ENCODE peak calls at places on chromosomes 2 and 18, in eight cellular contexts. U, H, I, F, P, L, W and E are unnamed samples.

GRCh38 chr2:218255441-218255840 is 5.4 kb upstream of the GPBAR1 start:
- DNase-seq in U (no peak), H (no peak), I (peak; percentile 52), F (no peak), P (no peak), L (no peak), W (no peak), E (no peak)

GRCh38 chr2:30707304-30707903 is 99.8 kb downstream of the CAPN13 start:
- DNase-seq in U (no peak), H (peak; percentile 31), I (no peak), F (peak; percentile 29), P (no peak), L (no peak), W (no peak), E (no peak)

GRCh38 chr2:238104071-238104511 is 4.0 kb downstream of the ESPNL start:
- DNase-seq in U (no peak), H (no peak), I (no peak), F (peak; percentile 63), P (peak; percentile 69), L (no peak), W (no peak), E (no peak)

GRCh38 chr18:57432765-57433400 is 2.3 kb upstream of the ONECUT2 start:
- DNase-seq in U (no peak), H (no peak), I (no peak), F (no peak), P (no peak), L (no peak), W (no peak), E (no peak)

GRCh38 chr2:211437396-211437795 is 881.0 kb downstream of the CPS1 start:
- DNase-seq in U (no peak), H (no peak), I (no peak), F (no peak), P (no peak), L (no peak), W (no peak), E (no peak)

GRCh38 chr2:133362061-133362476 is 206.2 kb downstream of the NCKAP5 start:
- DNase-seq in U (peak; percentile 20), H (no peak), I (peak; percentile 84), F (no peak), P (no peak), L (peak; percentile 32), W (no peak), E (no peak)

GRCh38 chr2:211359353-211359752 is 803.0 kb downstream of the CPS1 start:
- DNase-seq in U (no peak), H (no peak), I (no peak), F (no peak), P (no peak), L (no peak), W (no peak), E (no peak)

GRCh38 chr2:241412144-241412543 is 56.1 kb downstream of the FARP2 start:
- DNase-seq in U (no peak), H (no peak), I (peak; percentile 91), F (no peak), P (no peak), L (no peak), W (peak; percentile 70), E (no peak)

GRCh38 chr2:22035333-22035964 is 911.7 kb downstream of the TDRD15 start:
- DNase-seq in U (no peak), H (no peak), I (peak; percentile 14), F (no peak), P (no peak), L (peak; percentile 67), W (no peak), E (no peak)

GRCh38 chr2:64524604-64525322 is 635 bp downstream of the AFTPH start:
- DNase-seq in U (no peak), H (no peak), I (peak; percentile 26), F (no peak), P (no peak), L (no peak), W (no peak), E (peak; percentile 41)

GRCh38 chr2:144670080-144670479 is 150.2 kb upstream of the ZEB2 start:
- DNase-seq in U (no peak), H (no peak), I (no peak), F (no peak), P (no peak), L (no peak), W (no peak), E (no peak)

GRCh38 chr2:18209934-18210639 is 331.6 kb downstream of the KCNS3 start:
- DNase-seq in U (no peak), H (no peak), I (peak; percentile 71), F (no peak), P (no peak), L (no peak), W (no peak), E (no peak)

GRCh38 chr18:75828379-75828778 is 400.9 kb upstream of the SMIM21 start:
- DNase-seq in U (peak; percentile 48), H (no peak), I (no peak), F (no peak), P (no peak), L (no peak), W (no peak), E (no peak)

GRCh38 chr2:30315391-30316055 is 84.2 kb downstream of the LBH start:
- DNase-seq in U (no peak), H (no peak), I (no peak), F (no peak), P (no peak), L (no peak), W (no peak), E (no peak)

GRCh38 chr2:227488045-227488444 is 16.1 kb downstream of the AGFG1 start:
- DNase-seq in U (no peak), H (no peak), I (no peak), F (no peak), P (no peak), L (no peak), W (no peak), E (no peak)

GRCh38 chr2:60354713-60355112 is 198.7 kb downstream of the BCL11A start:
- DNase-seq in U (no peak), H (no peak), I (no peak), F (no peak), P (no peak), L (no peak), W (no peak), E (no peak)

GRCh38 chr2:85790032-85790431 is 36.2 kb downstream of the ATOH8 start:
- DNase-seq in U (peak; percentile 23), H (no peak), I (no peak), F (no peak), P (peak; percentile 17), L (no peak), W (no peak), E (peak; percentile 5)